ENCODE peak calls at places on chromosomes 6 and 20, in four cellular contexts. K is foreskin fibroblast, J is kidney glomerular epithelial cell, V is cardiac fibroblast. H is an unnamed sample.

GRCh38 chr20:49312661-49313060 is 34.8 kb upstream of the ZNFX1 start:
- DNase-seq in V (no peak), J (no peak), K (no peak), H (no peak)

GRCh38 chr6:166588691-166589333 is 2.3 kb upstream of the RAMACL start:
- DNase-seq in V (peak; percentile 75), K (peak; percentile 18), J (peak; percentile 34), H (peak; percentile 66)

GRCh38 chr6:44052419-44053011 is 74.7 kb downstream of the MRPL14 start:
- DNase-seq in V (peak; percentile 85), J (no peak), K (peak; percentile 78), H (peak; percentile 74)

GRCh38 chr6:52994031-52994788 is 874 bp downstream of the GSTA4 start:
- DNase-seq in J (peak; percentile 38), K (peak; percentile 22), V (peak; percentile 60), H (peak; percentile 31)

GRCh38 chr6:119077643-119078448 is 618 bp downstream of the FAM184A start:
- DNase-seq in V (peak; percentile 8), J (no peak), K (peak; percentile 9), H (no peak)

GRCh38 chr6:128532827-128533226 is 12.4 kb upstream of the PTPRK start:
- DNase-seq in J (peak; percentile 19), K (no peak), V (peak; percentile 41), H (peak; percentile 12)

GRCh38 chr6:79385333-79385732 is 150.9 kb upstream of the HMGN3 start:
- DNase-seq in K (peak; percentile 24), V (peak; percentile 62), J (no peak), H (no peak)

GRCh38 chr20:17882065-17882833 is 86.3 kb downstream of the SNX5 start:
- DNase-seq in J (no peak), V (no peak), K (no peak), H (no peak)

GRCh38 chr6:110125361-110125760 is 54.1 kb downstream of the WASF1 start:
- DNase-seq in K (no peak), J (no peak), V (no peak), H (no peak)

GRCh38 chr20:11432407-11432806 is 485.3 kb upstream of the BTBD3 start:
- DNase-seq in K (peak; percentile 46), V (peak; percentile 95), J (peak; percentile 59), H (no peak)

GRCh38 chr20:21513181-21513663 is 642 bp downstream of the NKX2-2 start:
- DNase-seq in K (no peak), J (no peak), V (no peak), H (no peak)

GRCh38 chr20:45893831-45894230 is 2.7 kb downstream of the CTSA start:
- DNase-seq in V (no peak), K (no peak), J (no peak), H (no peak)

GRCh38 chr6:42523158-42523814 is 40.5 kb upstream of the UBR2 start:
- DNase-seq in V (peak; percentile 46), J (no peak), K (no peak), H (no peak)

GRCh38 chr6:119116712-119117281 is 38.3 kb upstream of the FAM184A start:
- DNase-seq in K (no peak), J (no peak), V (no peak), H (no peak)

GRCh38 chr6:139376604-139377218 is 2.3 kb upstream of the CITED2 start:
- DNase-seq in J (peak; percentile 74), K (peak; percentile 47), V (peak; percentile 54), H (peak; percentile 44)

GRCh38 chr6:83729871-83730270 is 21.0 kb upstream of the SNAP91 start:
- DNase-seq in V (no peak), K (no peak), J (no peak), H (no peak)

GRCh38 chr6:163459536-163459935 is 45.0 kb downstream of the QKI start:
- DNase-seq in J (peak; percentile 61), K (no peak), V (peak; percentile 38), H (no peak)

GRCh38 chr6:71388846-71389543 is 100.4 kb downstream of the OGFRL1 start:
- DNase-seq in V (no peak), K (no peak), J (no peak), H (no peak)